ENCODE peak calls at places on chromosomes 4 and X, in five cellular contexts. V, Q, M, X and T are unnamed samples.
A peak's percentile ranks its signal among the peaks of the same experiment; 100 is the strongest.

GRCh38 chr4:150264595-150265141 is 186.4 kb downstream of the DCLK2 start:
- DNase-seq in V (no peak), X (no peak), Q (no peak), M (no peak), T (no peak)

GRCh38 chr4:127632420-127633403 is at the start of gene INTU:
- DNase-seq in V (peak; percentile 89), M (peak; percentile 15), Q (no peak), X (peak; percentile 97), T (peak; percentile 96)

GRCh38 chr4:26218677-26219181 is 102.1 kb upstream of the RBPJ start:
- DNase-seq in M (no peak), X (no peak), Q (no peak), V (no peak), T (no peak)

GRCh38 chrX:103477496-103477895 is 41.8 kb downstream of the RAB40A start:
- DNase-seq in V (no peak), X (peak; percentile 42), Q (no peak), M (no peak), T (no peak)

GRCh38 chrX:3346436-3347329 is at the start of gene MXRA5:
- DNase-seq in M (no peak), Q (no peak), V (no peak), X (peak; percentile 11), T (peak; percentile 62)

GRCh38 chr4:185283723-185284122 is 74.3 kb downstream of the SNX25 start:
- DNase-seq in X (peak; percentile 69), V (peak; percentile 44), Q (no peak), M (no peak), T (peak; percentile 52)

GRCh38 chr4:40214661-40215418 is 18.0 kb downstream of the RHOH start:
- DNase-seq in V (no peak), M (no peak), Q (no peak), X (no peak), T (no peak)

GRCh38 chr4:152256996-152257395 is 278.9 kb downstream of the FBXW7 start:
- DNase-seq in X (no peak), Q (no peak), M (no peak), V (no peak), T (no peak)

GRCh38 chr4:19227701-19228100 is 1024.0 kb upstream of the SLIT2 start:
- DNase-seq in Q (no peak), X (no peak), M (no peak), V (peak; percentile 39), T (no peak)

GRCh38 chr4:139524062-139524631 is 31.9 kb downstream of the SETD7 start:
- DNase-seq in M (no peak), X (peak; percentile 28), Q (no peak), V (peak; percentile 19), T (peak; percentile 16)

GRCh38 chr4:145427991-145428390 is 53.7 kb upstream of the SMAD1 start:
- DNase-seq in V (no peak), X (no peak), Q (no peak), M (no peak), T (no peak)

GRCh38 chrX:147069926-147070325 is 255.4 kb upstream of the CXorf51A start:
- DNase-seq in M (no peak), X (no peak), V (peak; percentile 26), Q (no peak), T (no peak)

GRCh38 chrX:147077472-147077871 is 262.9 kb upstream of the CXorf51A start:
- DNase-seq in X (no peak), Q (no peak), M (no peak), V (no peak), T (no peak)

DNA sequence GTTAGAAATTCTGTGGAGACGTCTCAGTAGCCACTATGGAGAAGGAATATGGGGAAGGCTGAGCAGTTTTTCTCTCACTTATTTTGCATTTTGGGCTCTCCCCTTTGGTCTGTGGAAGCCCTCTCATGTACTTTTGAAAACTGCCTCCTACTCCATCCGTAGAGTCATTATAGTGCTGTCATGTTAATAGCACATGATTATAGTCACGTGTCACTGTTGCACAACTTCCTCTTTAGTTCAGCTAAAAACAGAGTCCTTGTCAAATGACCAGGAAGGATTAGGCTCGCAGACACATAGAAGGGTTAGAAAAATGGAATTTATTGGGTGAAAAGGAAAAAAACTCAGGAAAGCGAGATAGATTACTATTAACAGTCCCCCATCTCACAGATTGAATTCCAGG is 258.2 kb upstream of the CXorf51A start:
- DNase-seq in Q (no peak), X (no peak), M (no peak), V (no peak), T (no peak)
- H2AFZ ChIP-seq in Q (no peak overlapping the region), X (no peak overlapping the region), M (no peak overlapping the region), V (no peak overlapping the region), T (no peak overlapping the region)

GRCh38 chr4:22962186-22962786 is 269.5 kb downstream of the GBA3 start:
- DNase-seq in M (peak; percentile 44), V (peak; percentile 76), Q (peak; percentile 2), X (peak; percentile 4), T (peak; percentile 17)
- TF ChIP-seq CTCF in M (peak; percentile 57), V (peak; percentile 79), Q (peak; percentile 47), X (peak; percentile 24), T (peak; percentile 59)

GRCh38 chr4:41290486-41290885 is 33.8 kb downstream of the UCHL1 start:
- DNase-seq in Q (no peak), V (no peak), X (no peak), M (peak; percentile 8), T (no peak)
- H2AFZ ChIP-seq in Q (no peak overlapping the region), V (no peak overlapping the region), X (no peak overlapping the region), M (peak overlapping the region; percentile 54), T (no peak overlapping the region)

GRCh38 chrX:66756717-66757116 is 117.8 kb upstream of the EDA2R start:
- DNase-seq in Q (no peak), V (no peak), M (peak; percentile 9), X (no peak), T (no peak)

GRCh38 chrX:66766318-66766717 is 127.4 kb upstream of the EDA2R start:
- DNase-seq in V (no peak), M (no peak), Q (no peak), X (no peak), T (no peak)

GRCh38 chrX:66760648-66761047 is 121.8 kb upstream of the EDA2R start:
- DNase-seq in X (no peak), V (peak; percentile 1), Q (peak; percentile 1), M (peak; percentile 11), T (no peak)
- TF ChIP-seq CTCF in X (no peak), V (no peak), Q (peak; percentile 32), M (peak; percentile 29), T (peak; percentile 7)